ENCODE peak calls at places on chromosomes 1 and 21, in eight cellular contexts. One of them, this sample, is unnamed.

GRCh38 chr1:180156201-180156600 is 1.5 kb downstream of the QSOX1 start:
- DNase-seq in tibial artery: no peak
- DNase-seq in lower lobe of right lung: no peak
- DNase-seq in mammary epithelial cell: no peak
- DNase-seq in A549: no peak
- DNase-seq in cardiac muscle cell: no peak
- DNase-seq in PC-9: no peak
- DNase-seq in epithelial cell of esophagus: no peak
- DNase-seq in this sample: no peak

GRCh38 chr1:220222939-220223338 is 49.3 kb downstream of the RAB3GAP2 start:
- DNase-seq in mammary epithelial cell: no peak
- DNase-seq in A549: no peak
- DNase-seq in cardiac muscle cell: no peak
- DNase-seq in PC-9: no peak
- DNase-seq in tibial artery: no peak
- DNase-seq in epithelial cell of esophagus: no peak
- DNase-seq in lower lobe of right lung: no peak
- DNase-seq in this sample: no peak

GRCh38 chr1:29749546-29749945 is 513.2 kb downstream of the PTPRU start:
- DNase-seq in mammary epithelial cell: no peak
- DNase-seq in A549: no peak
- DNase-seq in lower lobe of right lung: no peak
- DNase-seq in tibial artery: peak
- DNase-seq in epithelial cell of esophagus: no peak
- DNase-seq in PC-9: no peak
- DNase-seq in cardiac muscle cell: no peak
- DNase-seq in this sample: no peak

GRCh38 chr1:201176931-201177330 is 13.7 kb upstream of the IGFN1 start:
- DNase-seq in cardiac muscle cell: no peak
- DNase-seq in PC-9: peak
- DNase-seq in epithelial cell of esophagus: peak
- DNase-seq in tibial artery: no peak
- DNase-seq in lower lobe of right lung: no peak
- DNase-seq in mammary epithelial cell: peak
- DNase-seq in A549: no peak
- DNase-seq in this sample: peak

GRCh38 chr1:163066168-163066567 is 3.0 kb upstream of the RGS4 start:
- DNase-seq in PC-9: no peak
- DNase-seq in tibial artery: no peak
- DNase-seq in A549: no peak
- DNase-seq in lower lobe of right lung: no peak
- DNase-seq in cardiac muscle cell: no peak
- DNase-seq in mammary epithelial cell: no peak
- DNase-seq in epithelial cell of esophagus: no peak
- DNase-seq in this sample: no peak

GRCh38 chr1:66495490-66495889 is 38.5 kb upstream of the SGIP1 start:
- DNase-seq in tibial artery: no peak
- DNase-seq in cardiac muscle cell: no peak
- DNase-seq in PC-9: no peak
- DNase-seq in epithelial cell of esophagus: no peak
- DNase-seq in A549: no peak
- DNase-seq in lower lobe of right lung: no peak
- DNase-seq in mammary epithelial cell: no peak
- DNase-seq in this sample: no peak

GRCh38 chr1:200366577-200367253 is 43.1 kb downstream of the ZNF281 start:
- DNase-seq in tibial artery: no peak
- DNase-seq in lower lobe of right lung: no peak
- DNase-seq in A549: no peak
- DNase-seq in PC-9: no peak
- DNase-seq in cardiac muscle cell: no peak
- DNase-seq in mammary epithelial cell: no peak
- DNase-seq in epithelial cell of esophagus: peak
- DNase-seq in this sample: no peak

GRCh38 chr1:51936531-51936930 is 54.0 kb downstream of the RAB3B start:
- DNase-seq in cardiac muscle cell: peak
- DNase-seq in PC-9: peak
- DNase-seq in A549: no peak
- DNase-seq in mammary epithelial cell: no peak
- DNase-seq in epithelial cell of esophagus: peak
- DNase-seq in lower lobe of right lung: no peak
- DNase-seq in tibial artery: no peak
- DNase-seq in this sample: no peak

GRCh38 chr1:109516872-109517271 is 7.3 kb upstream of the AMIGO1 start:
- DNase-seq in tibial artery: no peak
- DNase-seq in epithelial cell of esophagus: peak
- DNase-seq in PC-9: no peak
- DNase-seq in mammary epithelial cell: peak
- DNase-seq in cardiac muscle cell: no peak
- DNase-seq in A549: no peak
- DNase-seq in lower lobe of right lung: no peak
- DNase-seq in this sample: no peak

GRCh38 chr1:191852907-191853306 is 305.4 kb upstream of the RGS18 start:
- DNase-seq in tibial artery: no peak
- DNase-seq in A549: no peak
- DNase-seq in epithelial cell of esophagus: no peak
- DNase-seq in PC-9: no peak
- DNase-seq in lower lobe of right lung: no peak
- DNase-seq in mammary epithelial cell: no peak
- DNase-seq in cardiac muscle cell: no peak
- DNase-seq in this sample: no peak

GRCh38 chr21:34517491-34518245 is 5.7 kb upstream of the KCNE1 start:
- DNase-seq in epithelial cell of esophagus: peak
- DNase-seq in mammary epithelial cell: no peak
- DNase-seq in tibial artery: no peak
- DNase-seq in cardiac muscle cell: no peak
- DNase-seq in PC-9: no peak
- DNase-seq in lower lobe of right lung: no peak
- DNase-seq in A549: no peak
- DNase-seq in this sample: no peak

GRCh38 chr1:28114844-28115243 is 26.4 kb upstream of the EYA3 start:
- DNase-seq in A549: no peak
- DNase-seq in epithelial cell of esophagus: no peak
- DNase-seq in PC-9: no peak
- DNase-seq in mammary epithelial cell: no peak
- DNase-seq in lower lobe of right lung: no peak
- DNase-seq in cardiac muscle cell: no peak
- DNase-seq in tibial artery: no peak
- DNase-seq in this sample: no peak

GRCh38 chr1:28115267-28115666 is 26.9 kb upstream of the EYA3 start:
- DNase-seq in PC-9: no peak
- DNase-seq in cardiac muscle cell: peak
- DNase-seq in A549: no peak
- DNase-seq in lower lobe of right lung: peak
- DNase-seq in epithelial cell of esophagus: no peak
- DNase-seq in tibial artery: no peak
- DNase-seq in mammary epithelial cell: no peak
- DNase-seq in this sample: no peak

GRCh38 chr1:28110555-28110954 is 22.1 kb upstream of the EYA3 start:
- DNase-seq in mammary epithelial cell: peak
- DNase-seq in lower lobe of right lung: no peak
- DNase-seq in tibial artery: no peak
- DNase-seq in PC-9: no peak
- DNase-seq in A549: no peak
- DNase-seq in epithelial cell of esophagus: peak
- DNase-seq in cardiac muscle cell: no peak
- DNase-seq in this sample: no peak

GRCh38 chr1:28111157-28111556 is 22.7 kb upstream of the EYA3 start:
- DNase-seq in epithelial cell of esophagus: peak
- DNase-seq in PC-9: no peak
- DNase-seq in mammary epithelial cell: no peak
- DNase-seq in lower lobe of right lung: peak
- DNase-seq in A549: no peak
- DNase-seq in tibial artery: no peak
- DNase-seq in cardiac muscle cell: no peak
- DNase-seq in this sample: no peak

GRCh38 chr1:28112388-28113311 is 24.2 kb upstream of the EYA3 start:
- DNase-seq in cardiac muscle cell: peak
- DNase-seq in A549: no peak
- DNase-seq in mammary epithelial cell: peak
- DNase-seq in lower lobe of right lung: peak
- DNase-seq in PC-9: peak
- DNase-seq in epithelial cell of esophagus: peak
- DNase-seq in tibial artery: peak
- DNase-seq in this sample: no peak
- TF ChIP-seq CTCF in cardiac muscle cell: peak
- TF ChIP-seq CTCF in A549: no peak
- TF ChIP-seq CTCF in mammary epithelial cell: no peak
- TF ChIP-seq CTCF in lower lobe of right lung: no peak
- TF ChIP-seq CTCF in PC-9: no peak
- TF ChIP-seq CTCF in epithelial cell of esophagus: no peak
- TF ChIP-seq CTCF in tibial artery: no peak
- TF ChIP-seq CTCF in this sample: no peak

DNA sequence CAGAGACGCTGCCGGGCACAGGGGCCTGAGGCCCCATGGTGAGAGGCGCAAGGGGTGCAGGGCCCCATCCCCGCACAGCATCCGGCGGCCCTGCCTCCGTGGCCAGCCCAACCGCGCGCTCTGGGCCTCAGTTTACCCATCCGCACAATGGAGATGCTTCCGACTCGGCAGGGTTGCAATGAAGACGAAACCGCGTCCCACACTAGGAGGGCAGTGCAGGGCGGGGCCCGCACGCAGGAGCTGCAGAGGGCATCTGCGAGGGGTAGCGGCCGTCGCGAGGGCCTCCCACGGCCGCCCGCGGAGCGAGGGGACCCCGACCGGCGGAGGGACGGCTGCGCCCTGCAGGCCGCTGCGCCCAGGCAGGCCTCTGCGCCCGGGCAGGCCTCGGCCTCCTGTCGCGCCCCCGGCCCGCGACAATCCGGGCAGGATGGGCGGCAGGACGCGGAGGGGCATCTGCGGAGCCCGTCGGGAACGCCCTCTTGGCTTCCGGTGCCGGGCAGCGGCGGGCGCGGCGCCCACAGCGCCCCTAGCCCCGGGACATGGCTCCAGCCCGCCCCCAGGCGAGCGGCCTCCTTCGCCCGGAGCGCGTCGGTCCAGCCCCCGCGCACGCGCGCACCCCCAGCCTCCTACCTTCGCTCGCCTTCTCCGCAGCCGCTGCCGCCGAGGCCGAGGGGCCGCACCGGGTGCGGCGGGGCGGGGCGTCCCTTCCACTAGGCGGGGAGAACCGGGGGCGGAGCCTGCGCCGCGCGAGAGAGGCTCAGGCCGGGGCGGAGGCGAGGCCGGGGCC is 15.3 kb downstream of the RNU1-1 start:
- DNase-seq in mammary epithelial cell: peak
- DNase-seq in tibial artery: peak
- DNase-seq in lower lobe of right lung: peak
- DNase-seq in PC-9: peak
- DNase-seq in epithelial cell of esophagus: peak
- DNase-seq in cardiac muscle cell: peak
- DNase-seq in A549: peak
- DNase-seq in this sample: peak
- TF ChIP-seq CTCF in mammary epithelial cell: no peak
- TF ChIP-seq CTCF in tibial artery: no peak
- TF ChIP-seq CTCF in lower lobe of right lung: peak
- TF ChIP-seq CTCF in PC-9: no peak
- TF ChIP-seq CTCF in epithelial cell of esophagus: no peak
- TF ChIP-seq CTCF in cardiac muscle cell: no peak
- TF ChIP-seq CTCF in A549: no peak
- TF ChIP-seq CTCF in this sample: peak

GRCh38 chr1:6409733-6410132 is 10.0 kb downstream of the HES2 start:
- DNase-seq in epithelial cell of esophagus: no peak
- DNase-seq in cardiac muscle cell: no peak
- DNase-seq in tibial artery: no peak
- DNase-seq in mammary epithelial cell: no peak
- DNase-seq in lower lobe of right lung: no peak
- DNase-seq in PC-9: no peak
- DNase-seq in A549: no peak
- DNase-seq in this sample: no peak

GRCh38 chr1:6412896-6413295 is 6.8 kb downstream of the HES2 start:
- DNase-seq in tibial artery: no peak
- DNase-seq in mammary epithelial cell: peak
- DNase-seq in epithelial cell of esophagus: peak
- DNase-seq in cardiac muscle cell: no peak
- DNase-seq in lower lobe of right lung: no peak
- DNase-seq in A549: no peak
- DNase-seq in PC-9: peak
- DNase-seq in this sample: no peak

GRCh38 chr1:6410248-6410893 is 9.3 kb downstream of the HES2 start:
- DNase-seq in cardiac muscle cell: no peak
- DNase-seq in lower lobe of right lung: no peak
- DNase-seq in epithelial cell of esophagus: no peak
- DNase-seq in mammary epithelial cell: no peak
- DNase-seq in tibial artery: no peak
- DNase-seq in PC-9: no peak
- DNase-seq in A549: no peak
- DNase-seq in this sample: no peak

GRCh38 chr1:6408023-6408422 is 11.7 kb downstream of the HES2 start:
- DNase-seq in epithelial cell of esophagus: peak
- DNase-seq in tibial artery: no peak
- DNase-seq in mammary epithelial cell: no peak
- DNase-seq in PC-9: no peak
- DNase-seq in lower lobe of right lung: no peak
- DNase-seq in A549: no peak
- DNase-seq in cardiac muscle cell: no peak
- DNase-seq in this sample: no peak

GRCh38 chr1:6409053-6409452 is 10.7 kb downstream of the HES2 start:
- DNase-seq in lower lobe of right lung: no peak
- DNase-seq in mammary epithelial cell: no peak
- DNase-seq in tibial artery: no peak
- DNase-seq in epithelial cell of esophagus: no peak
- DNase-seq in A549: no peak
- DNase-seq in cardiac muscle cell: no peak
- DNase-seq in PC-9: no peak
- DNase-seq in this sample: no peak
- TF ChIP-seq CTCF in lower lobe of right lung: no peak
- TF ChIP-seq CTCF in mammary epithelial cell: no peak
- TF ChIP-seq CTCF in tibial artery: no peak
- TF ChIP-seq CTCF in epithelial cell of esophagus: no peak
- TF ChIP-seq CTCF in A549: no peak
- TF ChIP-seq CTCF in cardiac muscle cell: no peak
- TF ChIP-seq CTCF in PC-9: no peak
- TF ChIP-seq CTCF in this sample: no peak

GRCh38 chr1:204830671-204831585 is 39.7 kb upstream of the NFASC start:
- DNase-seq in A549: no peak
- DNase-seq in epithelial cell of esophagus: no peak
- DNase-seq in PC-9: no peak
- DNase-seq in tibial artery: no peak
- DNase-seq in mammary epithelial cell: no peak
- DNase-seq in cardiac muscle cell: no peak
- DNase-seq in lower lobe of right lung: no peak
- DNase-seq in this sample: no peak

GRCh38 chr1:204828352-204828850 is 42.3 kb upstream of the NFASC start:
- DNase-seq in PC-9: no peak
- DNase-seq in lower lobe of right lung: peak
- DNase-seq in cardiac muscle cell: peak
- DNase-seq in epithelial cell of esophagus: peak
- DNase-seq in tibial artery: peak
- DNase-seq in mammary epithelial cell: peak
- DNase-seq in A549: peak
- DNase-seq in this sample: peak

GRCh38 chr1:204829133-204829532 is 41.5 kb upstream of the NFASC start:
- DNase-seq in cardiac muscle cell: no peak
- DNase-seq in epithelial cell of esophagus: no peak
- DNase-seq in mammary epithelial cell: no peak
- DNase-seq in lower lobe of right lung: no peak
- DNase-seq in tibial artery: no peak
- DNase-seq in A549: no peak
- DNase-seq in PC-9: no peak
- DNase-seq in this sample: no peak

GRCh38 chr1:204821924-204822323 is 48.7 kb upstream of the NFASC start:
- DNase-seq in tibial artery: no peak
- DNase-seq in PC-9: no peak
- DNase-seq in mammary epithelial cell: no peak
- DNase-seq in epithelial cell of esophagus: no peak
- DNase-seq in A549: no peak
- DNase-seq in lower lobe of right lung: no peak
- DNase-seq in cardiac muscle cell: no peak
- DNase-seq in this sample: no peak

GRCh38 chr1:204826970-204827369 is 43.7 kb upstream of the NFASC start:
- DNase-seq in tibial artery: no peak
- DNase-seq in epithelial cell of esophagus: peak
- DNase-seq in PC-9: no peak
- DNase-seq in lower lobe of right lung: no peak
- DNase-seq in mammary epithelial cell: no peak
- DNase-seq in cardiac muscle cell: peak
- DNase-seq in A549: peak
- DNase-seq in this sample: no peak
- TF ChIP-seq CTCF in tibial artery: no peak
- TF ChIP-seq CTCF in epithelial cell of esophagus: peak
- TF ChIP-seq CTCF in PC-9: no peak
- TF ChIP-seq CTCF in lower lobe of right lung: no peak
- TF ChIP-seq CTCF in mammary epithelial cell: peak
- TF ChIP-seq CTCF in cardiac muscle cell: no peak
- TF ChIP-seq CTCF in A549: peak
- TF ChIP-seq CTCF in this sample: no peak

This sample was measured in spleen.